ENCODE peak calls at places on chromosomes 5 and 9, in four cellular contexts. One of them, this sample, is unnamed.

GRCh38 chr5:72251386-72251785 is 68.7 kb downstream of the MRPS27 start:
- DNase-seq in stomach: no peak
- DNase-seq in HepG2: no peak
- DNase-seq in upper lobe of left lung: no peak
- DNase-seq in this sample: no peak

GRCh38 chr5:173396311-173396993 is 68.2 kb upstream of the STC2 start:
- DNase-seq in stomach: no peak
- DNase-seq in HepG2: peak; percentile 9
- DNase-seq in upper lobe of left lung: no peak
- DNase-seq in this sample: peak; percentile 33

GRCh38 chr9:28179893-28180292 is 606.6 kb upstream of the C9orf72 start:
- DNase-seq in stomach: no peak
- DNase-seq in HepG2: no peak
- DNase-seq in upper lobe of left lung: no peak
- DNase-seq in this sample: no peak

GRCh38 chr9:6708732-6709131 is 49.0 kb upstream of the KDM4C start:
- DNase-seq in stomach: no peak
- DNase-seq in HepG2: no peak
- DNase-seq in upper lobe of left lung: no peak
- DNase-seq in this sample: peak; percentile 51

GRCh38 chr5:1706021-1706420 is 93.6 kb downstream of the MRPL36 start:
- DNase-seq in stomach: no peak
- DNase-seq in HepG2: no peak
- DNase-seq in upper lobe of left lung: no peak
- DNase-seq in this sample: no peak

GRCh38 chr9:124629600-124629999 is 122.4 kb upstream of the NR5A1 start:
- DNase-seq in stomach: no peak
- DNase-seq in HepG2: no peak
- DNase-seq in upper lobe of left lung: no peak
- DNase-seq in this sample: no peak

GRCh38 chr5:55821731-55822512 is 29.2 kb upstream of the IL31RA start:
- DNase-seq in stomach: peak; percentile 35
- DNase-seq in HepG2: no peak
- DNase-seq in upper lobe of left lung: peak; percentile 27
- DNase-seq in this sample: no peak

GRCh38 chr5:90326995-90327394 is 82.6 kb downstream of the CETN3 start:
- DNase-seq in stomach: no peak
- DNase-seq in HepG2: no peak
- DNase-seq in upper lobe of left lung: no peak
- DNase-seq in this sample: no peak

GRCh38 chr5:87020099-87020934 is 247.4 kb upstream of the RASA1 start:
- DNase-seq in stomach: no peak
- DNase-seq in HepG2: no peak
- DNase-seq in upper lobe of left lung: peak; percentile 42
- DNase-seq in this sample: peak; percentile 31

GRCh38 chr5:137492321-137492720 is 6.8 kb downstream of the SPOCK1 start:
- DNase-seq in stomach: no peak
- DNase-seq in HepG2: no peak
- DNase-seq in upper lobe of left lung: no peak
- DNase-seq in this sample: no peak
- TF ChIP-seq POLR2A in stomach: no peak
- TF ChIP-seq POLR2A in HepG2: no peak
- TF ChIP-seq POLR2A in upper lobe of left lung: no peak
- TF ChIP-seq POLR2A in this sample: no peak

GRCh38 chr9:136903041-136903554 is 16.8 kb downstream of the TRAF2 start:
- DNase-seq in stomach: peak; percentile 55
- DNase-seq in HepG2: no peak
- DNase-seq in upper lobe of left lung: peak; percentile 68
- DNase-seq in this sample: no peak

GRCh38 chr9:136910197-136910900 is 24.0 kb downstream of the TRAF2 start:
- DNase-seq in stomach: no peak
- DNase-seq in HepG2: no peak
- DNase-seq in upper lobe of left lung: no peak
- DNase-seq in this sample: no peak

GRCh38 chr9:136910901-136911245 is 24.6 kb downstream of the TRAF2 start:
- DNase-seq in stomach: no peak
- DNase-seq in HepG2: no peak
- DNase-seq in upper lobe of left lung: no peak
- DNase-seq in this sample: no peak

GRCh38 chr9:136906251-136906650 is 19.9 kb downstream of the TRAF2 start:
- DNase-seq in stomach: no peak
- DNase-seq in HepG2: no peak
- DNase-seq in upper lobe of left lung: no peak
- DNase-seq in this sample: no peak

DNA sequence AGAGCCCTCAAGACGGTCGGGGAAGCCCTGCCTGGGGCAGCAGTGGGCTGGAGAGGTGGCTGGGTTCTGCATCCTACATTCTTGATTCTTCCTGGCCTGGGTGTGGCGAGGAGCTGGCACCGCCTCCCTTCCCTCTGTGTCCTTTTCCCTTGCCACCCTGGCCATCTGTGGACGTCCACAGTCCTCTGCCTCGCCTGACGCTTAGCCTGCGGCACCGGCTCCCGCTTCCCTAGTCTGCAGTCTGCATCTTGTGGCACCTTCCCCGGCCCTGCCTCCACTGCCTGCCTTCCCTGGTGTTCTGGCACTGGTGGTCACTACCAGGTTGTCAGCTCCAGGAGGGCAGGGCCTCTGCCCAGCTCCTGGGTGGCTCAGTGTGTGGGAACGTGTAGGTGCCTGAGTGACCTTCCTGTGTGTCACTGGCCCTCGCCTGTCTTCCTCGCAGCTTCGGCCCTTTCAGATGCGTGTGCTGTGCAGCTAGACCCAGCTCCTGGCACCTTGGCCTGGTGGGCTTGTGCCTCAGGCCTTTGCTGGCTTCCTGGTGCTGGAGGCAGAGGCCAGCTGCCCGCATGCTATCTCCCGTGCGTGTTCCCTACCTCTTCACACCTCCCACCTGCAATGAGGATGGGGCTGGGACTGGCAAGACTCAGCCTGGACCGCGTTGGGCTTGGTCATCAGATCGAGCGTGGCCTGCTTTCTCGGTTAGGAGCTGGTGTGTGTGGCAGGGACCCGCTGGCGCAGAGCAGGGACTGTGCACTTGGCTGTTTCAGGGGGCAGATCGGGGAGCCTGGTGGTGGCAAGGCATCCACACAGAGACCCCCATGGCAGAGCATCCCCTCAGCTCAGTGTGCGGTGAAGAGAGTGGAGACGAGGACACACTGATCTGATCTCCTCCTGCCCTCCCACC is 20.9 kb downstream of the TRAF2 start:
- DNase-seq in stomach: no peak
- DNase-seq in HepG2: no peak
- DNase-seq in upper lobe of left lung: no peak
- DNase-seq in this sample: no peak
- TF ChIP-seq POLR2A in stomach: no peak
- TF ChIP-seq POLR2A in HepG2: no peak
- TF ChIP-seq POLR2A in upper lobe of left lung: no peak
- TF ChIP-seq POLR2A in this sample: no peak

DNA sequence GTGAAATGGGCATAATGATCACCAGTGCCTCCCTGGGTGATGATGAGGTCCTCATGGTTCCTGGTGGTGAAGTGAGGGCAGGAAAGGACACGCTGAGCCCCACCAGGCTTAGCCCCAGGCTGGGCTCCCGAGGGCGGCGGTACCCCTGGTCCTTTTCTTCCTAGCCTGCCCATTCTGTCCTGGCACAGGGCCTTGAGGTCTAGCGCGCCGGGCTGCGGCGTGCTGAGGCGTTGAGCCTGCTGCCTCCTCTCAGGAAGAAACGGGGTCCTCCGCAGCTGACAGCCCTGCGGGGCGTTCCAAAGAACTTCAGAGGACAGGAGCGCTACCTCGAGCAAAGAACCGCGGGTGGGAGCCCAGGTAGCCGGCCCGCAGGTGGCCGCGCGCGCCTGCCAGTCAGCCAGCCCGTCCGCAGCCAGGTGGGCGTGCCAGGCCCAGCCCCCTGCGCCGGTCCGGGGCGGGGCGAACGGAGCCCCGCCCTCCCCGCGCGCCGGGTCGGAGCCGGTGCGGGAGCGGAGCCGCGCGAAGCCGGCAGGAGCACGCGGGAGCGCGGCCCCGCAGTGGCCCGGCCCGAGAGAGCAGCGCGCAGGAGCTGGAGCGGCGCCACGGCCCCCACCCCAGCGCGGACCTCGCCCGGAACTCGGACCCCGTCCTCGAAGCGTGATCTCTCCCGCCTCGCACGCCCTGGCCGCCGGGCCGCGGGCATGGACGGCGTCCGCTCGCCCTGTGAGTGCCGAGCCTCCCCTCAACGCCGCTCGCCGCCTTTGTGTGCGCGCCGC is at the start of gene WNK2:
- DNase-seq in stomach: peak; percentile 65
- DNase-seq in HepG2: no peak
- DNase-seq in upper lobe of left lung: no peak
- DNase-seq in this sample: no peak
- TF ChIP-seq POLR2A in stomach: no peak
- TF ChIP-seq POLR2A in HepG2: peak; percentile 25
- TF ChIP-seq POLR2A in upper lobe of left lung: no peak
- TF ChIP-seq POLR2A in this sample: no peak

GRCh38 chr5:78638973-78639669 is 9.5 kb downstream of the LHFPL2 start:
- DNase-seq in stomach: no peak
- DNase-seq in HepG2: no peak
- DNase-seq in upper lobe of left lung: no peak
- DNase-seq in this sample: no peak
- TF ChIP-seq POLR2A in stomach: no peak
- TF ChIP-seq POLR2A in HepG2: no peak
- TF ChIP-seq POLR2A in upper lobe of left lung: no peak
- TF ChIP-seq POLR2A in this sample: no peak

GRCh38 chr5:140176028-140176382 is 1.0 kb downstream of the CYSTM1 start:
- DNase-seq in stomach: no peak
- DNase-seq in HepG2: no peak
- DNase-seq in upper lobe of left lung: no peak
- DNase-seq in this sample: no peak
- TF ChIP-seq POLR2A in stomach: no peak
- TF ChIP-seq POLR2A in HepG2: no peak
- TF ChIP-seq POLR2A in upper lobe of left lung: no peak
- TF ChIP-seq POLR2A in this sample: no peak

GRCh38 chr5:140111043-140111858 is 2.7 kb upstream of the PURA start:
- DNase-seq in stomach: no peak
- DNase-seq in HepG2: no peak
- DNase-seq in upper lobe of left lung: no peak
- DNase-seq in this sample: no peak

GRCh38 chr5:140113180-140113698 is 670 bp upstream of the PURA start:
- DNase-seq in stomach: no peak
- DNase-seq in HepG2: no peak
- DNase-seq in upper lobe of left lung: no peak
- DNase-seq in this sample: no peak

GRCh38 chr5:140111859-140112551 is 1.9 kb upstream of the PURA start:
- DNase-seq in stomach: no peak
- DNase-seq in HepG2: no peak
- DNase-seq in upper lobe of left lung: no peak
- DNase-seq in this sample: peak; percentile 44

GRCh38 chr5:140113699-140114263 is at the start of gene PURA:
- DNase-seq in stomach: peak; percentile 97
- DNase-seq in HepG2: peak; percentile 92
- DNase-seq in upper lobe of left lung: peak; percentile 96
- DNase-seq in this sample: peak; percentile 95

DNA sequence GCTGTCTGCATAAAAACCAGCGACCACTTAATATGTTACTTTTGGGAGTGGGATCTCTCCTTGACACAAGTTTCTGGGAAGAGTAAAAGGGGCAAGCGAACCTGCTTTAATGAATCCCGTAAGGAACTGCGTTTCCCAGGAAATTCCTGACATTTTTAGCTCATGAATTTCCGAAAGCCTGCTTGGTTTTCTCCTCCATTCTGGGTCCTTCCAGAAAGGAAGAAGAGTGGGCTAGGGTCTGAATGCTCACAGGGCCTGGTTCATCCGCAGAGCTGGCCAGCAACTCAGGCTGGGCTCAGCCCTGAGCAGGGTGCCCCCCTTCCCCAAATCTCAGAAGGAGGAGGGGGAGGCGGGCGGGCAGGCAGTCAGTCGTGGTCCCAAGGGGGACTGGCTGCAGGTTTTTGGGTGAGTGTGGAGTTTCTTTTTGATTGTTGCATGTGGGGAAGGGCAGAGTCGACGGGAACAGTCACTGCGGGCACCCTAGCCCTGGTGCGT is 1.2 kb upstream of the PURA start:
- DNase-seq in stomach: no peak
- DNase-seq in HepG2: no peak
- DNase-seq in upper lobe of left lung: no peak
- DNase-seq in this sample: peak; percentile 24
- TF ChIP-seq POLR2A in stomach: no peak
- TF ChIP-seq POLR2A in HepG2: no peak
- TF ChIP-seq POLR2A in upper lobe of left lung: no peak
- TF ChIP-seq POLR2A in this sample: no peak

GRCh38 chr9:109414125-109414785 is 83.9 kb downstream of the PTPN3 start:
- DNase-seq in stomach: no peak
- DNase-seq in HepG2: no peak
- DNase-seq in upper lobe of left lung: no peak
- DNase-seq in this sample: peak; percentile 33

GRCh38 chr9:109417054-109417453 is 81.1 kb downstream of the PTPN3 start:
- DNase-seq in stomach: no peak
- DNase-seq in HepG2: no peak
- DNase-seq in upper lobe of left lung: no peak
- DNase-seq in this sample: peak; percentile 83

GRCh38 chr9:109418827-109419226 is 79.3 kb downstream of the PTPN3 start:
- DNase-seq in stomach: no peak
- DNase-seq in HepG2: no peak
- DNase-seq in upper lobe of left lung: no peak
- DNase-seq in this sample: peak; percentile 96

GRCh38 chr9:109417585-109418544 is 80.2 kb downstream of the PTPN3 start:
- DNase-seq in stomach: no peak
- DNase-seq in HepG2: no peak
- DNase-seq in upper lobe of left lung: no peak
- DNase-seq in this sample: peak; percentile 71

DNA sequence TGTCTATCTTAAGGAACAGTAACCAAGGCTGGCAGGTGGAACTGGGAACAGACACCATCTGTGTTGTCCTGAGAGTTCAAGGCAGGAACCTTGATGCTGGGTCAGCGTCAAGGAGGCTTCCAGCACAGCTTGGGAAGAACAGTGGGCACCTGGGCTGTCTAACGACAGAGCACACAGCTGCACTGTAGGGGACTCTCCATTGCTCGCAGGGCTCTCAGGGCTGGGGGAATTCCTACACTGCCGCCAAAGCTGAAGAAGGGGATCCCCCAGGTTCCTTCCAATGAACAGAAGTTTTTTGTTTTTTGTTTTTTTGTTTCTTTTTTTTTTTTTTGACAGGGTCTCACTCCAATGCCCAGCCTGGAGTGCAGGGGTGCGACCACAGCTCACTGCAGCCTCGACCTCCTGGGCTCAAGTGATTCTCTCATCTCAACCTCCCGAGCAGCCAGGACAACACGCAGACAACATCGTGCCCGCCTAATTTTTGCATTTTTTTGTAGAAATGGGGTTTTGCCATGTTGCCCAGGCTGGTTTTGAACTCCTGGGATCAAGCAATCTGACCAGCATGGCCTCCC is 81.9 kb downstream of the PTPN3 start:
- DNase-seq in stomach: no peak
- DNase-seq in HepG2: no peak
- DNase-seq in upper lobe of left lung: no peak
- DNase-seq in this sample: no peak
- TF ChIP-seq POLR2A in stomach: no peak
- TF ChIP-seq POLR2A in HepG2: no peak
- TF ChIP-seq POLR2A in upper lobe of left lung: no peak
- TF ChIP-seq POLR2A in this sample: no peak